ENCODE peak calls at places on chromosome 11, in eight cellular contexts. H is HTR-8/SVneo; J is right lobe of liver; M is naive thymus-derived CD4-positive, alpha-beta T cell; E is CD4-positive, alpha-beta T cell; L is stimulated activated CD8-positive, alpha-beta memory T cell treated with anti-CD3 and anti-CD28 coated beads, Interleukin-15, amount 100 ng/mL, for 48 hours; K is stimulated activated CD4-positive, alpha-beta T cell treated with anti-CD3 and anti-CD28 coated beads, TNF-alpha, amount 100 ng/mL, for 48 hours; N is neural progenitor cell. A is an unnamed sample.

GRCh38 chr11:32391965-32392553 is 43.3 kb downstream of the WT1 start:
- DNase-seq in N (no peak), K (no peak), J (no peak), L (no peak), H (peak; percentile 41), M (no peak), E (no peak), A (no peak)

GRCh38 chr11:80900265-80900664 is 1459.4 kb upstream of the TENM4 start:
- DNase-seq in E (no peak), N (no peak), K (no peak), H (no peak), L (no peak), J (no peak), M (no peak), A (no peak)

GRCh38 chr11:129951201-129951882 is 51.3 kb downstream of the PRDM10 start:
- DNase-seq in L (no peak), K (no peak), E (no peak), M (no peak), J (no peak), N (no peak), H (no peak), A (no peak)

GRCh38 chr11:125978171-125978570 is 32.3 kb downstream of the VSIG10L2 start:
- DNase-seq in N (no peak), K (no peak), H (no peak), J (no peak), M (no peak), E (no peak), L (no peak), A (no peak)

GRCh38 chr11:1570896-1571759 is 943 bp downstream of the DUSP8 start:
- DNase-seq in E (peak; percentile 41), L (no peak), J (peak; percentile 37), K (no peak), M (peak; percentile 56), H (no peak), N (peak; percentile 70), A (no peak)

GRCh38 chr11:68677432-68677831 is 6.9 kb upstream of the GAL start:
- DNase-seq in H (peak; percentile 97), N (no peak), L (no peak), K (no peak), J (peak; percentile 56), E (no peak), M (no peak), A (peak; percentile 80)

GRCh38 chr11:11992257-11992690 is 16.2 kb downstream of the DKK3 start:
- DNase-seq in M (no peak), N (no peak), E (no peak), K (no peak), L (no peak), J (peak; percentile 66), H (no peak), A (peak; percentile 84)

GRCh38 chr11:79471071-79471470 is 30.2 kb upstream of the TENM4 start:
- DNase-seq in H (no peak), J (no peak), N (no peak), E (no peak), L (no peak), M (no peak), K (no peak), A (peak; percentile 78)

GRCh38 chr11:15618583-15619032 is 503.9 kb downstream of the INSC start:
- DNase-seq in N (no peak), J (no peak), M (no peak), H (no peak), L (no peak), K (no peak), E (no peak), A (no peak)

GRCh38 chr11:76207642-76208378 is 1.5 kb upstream of the WNT11 start:
- DNase-seq in N (peak; percentile 93), M (peak; percentile 55), E (peak; percentile 69), J (peak; percentile 79), L (peak; percentile 61), K (peak; percentile 61), H (peak; percentile 86), A (peak; percentile 92)

GRCh38 chr11:925158-925495 is 543 bp upstream of the AP2A2 start:
- DNase-seq in N (peak; percentile 13), K (no peak), J (peak; percentile 64), L (no peak), M (no peak), E (no peak), H (no peak), A (no peak)

GRCh38 chr11:46676436-46677158 is 23.8 kb downstream of the ARHGAP1 start:
- DNase-seq in M (no peak), E (no peak), J (peak; percentile 37), L (no peak), H (no peak), K (no peak), N (no peak), A (no peak)

GRCh38 chr11:1782831-1783724 is 19.4 kb upstream of the CTSD start:
- DNase-seq in E (no peak), J (peak; percentile 31), L (no peak), K (no peak), N (no peak), H (peak; percentile 47), M (no peak), A (peak; percentile 25)

GRCh38 chr11:57491371-57492061 is 24.0 kb downstream of the SLC43A1 start:
- DNase-seq in N (peak; percentile 72), J (no peak), K (peak; percentile 54), E (no peak), M (no peak), H (no peak), L (peak; percentile 51), A (peak; percentile 73)

GRCh38 chr11:16337421-16338213 is 18.7 kb downstream of the SOX6 start:
- DNase-seq in K (no peak), H (no peak), J (no peak), M (no peak), L (no peak), N (no peak), E (no peak), A (no peak)

GRCh38 chr11:134063991-134064747 is 4.7 kb upstream of the JAM3 start:
- DNase-seq in L (no peak), E (no peak), K (no peak), J (no peak), N (no peak), M (no peak), H (no peak), A (peak; percentile 68)

GRCh38 chr11:77074205-77074604 is 7.4 kb downstream of the CAPN5 start:
- DNase-seq in M (no peak), L (no peak), H (no peak), N (no peak), K (no peak), J (no peak), E (no peak), A (no peak)

GRCh38 chr11:12769834-12770345 is 95.7 kb downstream of the TEAD1 start:
- DNase-seq in E (no peak), N (no peak), H (peak; percentile 62), J (no peak), M (no peak), L (no peak), K (no peak), A (no peak)

GRCh38 chr11:103682318-103683184 is 353.9 kb upstream of the DDI1 start:
- DNase-seq in J (peak; percentile 26), M (peak; percentile 13), N (peak; percentile 82), K (peak; percentile 11), H (peak; percentile 47), L (peak; percentile 4), E (peak; percentile 11), A (peak; percentile 87)

GRCh38 chr11:60951909-60952741 is at the start of gene SLC15A3:
- DNase-seq in N (peak; percentile 49), H (no peak), E (peak; percentile 19), L (no peak), J (peak; percentile 76), K (no peak), M (peak; percentile 66), A (peak; percentile 18)

GRCh38 chr11:69075421-69076128 is 26.8 kb downstream of the TPCN2 start:
- DNase-seq in N (no peak), K (no peak), E (no peak), L (no peak), J (no peak), H (no peak), M (no peak), A (no peak)

GRCh38 chr11:109956124-109956793 is 136.9 kb upstream of the ZC3H12C start:
- DNase-seq in M (no peak), H (no peak), L (no peak), K (no peak), J (no peak), E (no peak), N (no peak), A (no peak)

GRCh38 chr11:89458646-89459045 is 32.5 kb downstream of the NOX4 start:
- DNase-seq in L (no peak), E (no peak), M (no peak), H (no peak), J (no peak), N (no peak), K (no peak), A (no peak)

GRCh38 chr11:10917802-10918201 is 59.9 kb upstream of the ZBED5 start:
- DNase-seq in E (no peak), N (no peak), J (no peak), L (no peak), M (no peak), H (no peak), K (no peak), A (no peak)

GRCh38 chr11:70500076-70500847 is 101.9 kb downstream of the CTTN start:
- DNase-seq in E (no peak), N (no peak), J (peak; percentile 10), K (no peak), H (no peak), M (no peak), L (no peak), A (no peak)

GRCh38 chr11:78022397-78023396 is at the start of gene KCTD14:
- DNase-seq in L (no peak), M (no peak), H (peak; percentile 62), J (peak; percentile 77), K (no peak), E (no peak), N (peak; percentile 67), A (peak; percentile 78)

GRCh38 chr11:28566643-28567042 is 458.5 kb downstream of the METTL15 start:
- DNase-seq in H (peak; percentile 80), M (no peak), K (no peak), L (no peak), J (peak; percentile 22), N (peak; percentile 85), E (no peak), A (peak; percentile 93)

GRCh38 chr11:86719781-86720463 is 47.5 kb upstream of the ME3 start:
- DNase-seq in E (no peak), L (no peak), J (no peak), N (no peak), M (no peak), H (peak; percentile 84), K (no peak), A (no peak)

GRCh38 chr11:90447651-90448050 is 224.8 kb upstream of the CHORDC1 start:
- DNase-seq in L (no peak), N (no peak), K (no peak), H (no peak), E (no peak), M (no peak), J (no peak), A (no peak)

A was measured in ELF-1.